ENCODE peak calls at places on chromosomes 5 and 9, in four cellular contexts. Y is HepG2, V is K562, O is WTC11. D is an unnamed sample.

GRCh38 chr9:136170291-136170901 is 34.5 kb downstream of the LHX3 start:
- DNase-seq in Y (no peak), O (peak), V (peak), D (peak)

GRCh38 chr9:88829276-88829675 is 162.0 kb upstream of the S1PR3 start:
- DNase-seq in O (no peak), V (no peak), Y (no peak), D (no peak)

GRCh38 chr5:1187234-1187949 is 14.0 kb upstream of the SLC6A19 start:
- DNase-seq in Y (no peak), O (no peak), V (no peak), D (no peak)

GRCh38 chr9:98995059-98995665 is 51.5 kb downstream of the COL15A1 start:
- DNase-seq in V (no peak), O (no peak), Y (no peak), D (no peak)

GRCh38 chr9:98983295-98984268 is 39.9 kb downstream of the COL15A1 start:
- DNase-seq in V (no peak), O (no peak), Y (no peak), D (no peak)

GRCh38 chr5:1399737-1400136 is 45.5 kb downstream of the SLC6A3 start:
- DNase-seq in V (no peak), O (no peak), Y (no peak), D (peak)

GRCh38 chr5:117547192-117547591 is 972.6 kb upstream of the SEMA6A start:
- DNase-seq in O (no peak), Y (no peak), V (no peak), D (no peak)

GRCh38 chr9:2722715-2723114 is 5.4 kb downstream of the KCNV2 start:
- DNase-seq in O (no peak), Y (peak), V (no peak), D (no peak)

GRCh38 chr5:95511606-95512005 is 43.2 kb downstream of the SKIC3 start:
- DNase-seq in O (no peak), V (no peak), Y (no peak), D (no peak)

GRCh38 chr9:32136700-32137339 is 247.6 kb upstream of the ACO1 start:
- DNase-seq in V (no peak), O (peak), Y (peak), D (no peak)

GRCh38 chr5:97071101-97071500 is 71.3 kb downstream of the LIX1 start:
- DNase-seq in O (no peak), Y (no peak), V (peak), D (no peak)

GRCh38 chr5:169939731-169940130 is 40.6 kb downstream of the INSYN2B start:
- DNase-seq in Y (no peak), O (no peak), V (no peak), D (no peak)

GRCh38 chr5:129460121-129460950 is at the start of gene ADAMTS19:
- DNase-seq in O (peak), Y (no peak), V (no peak), D (peak)

GRCh38 chr5:92836861-92837755 is 743.9 kb downstream of the NR2F1-AS1 start:
- DNase-seq in V (no peak), O (no peak), Y (no peak), D (no peak)

GRCh38 chr9:137136926-137137607 is 1.9 kb upstream of the GRIN1 start:
- DNase-seq in V (no peak), O (no peak), Y (no peak), D (no peak)

GRCh38 chr5:61578858-61579503 is 246.9 kb downstream of the ZSWIM6 start:
- DNase-seq in O (no peak), Y (no peak), V (no peak), D (no peak)
- TF ChIP-seq ELF4 in O (no peak), Y (no peak), V (no peak), D (no peak)

DNA sequence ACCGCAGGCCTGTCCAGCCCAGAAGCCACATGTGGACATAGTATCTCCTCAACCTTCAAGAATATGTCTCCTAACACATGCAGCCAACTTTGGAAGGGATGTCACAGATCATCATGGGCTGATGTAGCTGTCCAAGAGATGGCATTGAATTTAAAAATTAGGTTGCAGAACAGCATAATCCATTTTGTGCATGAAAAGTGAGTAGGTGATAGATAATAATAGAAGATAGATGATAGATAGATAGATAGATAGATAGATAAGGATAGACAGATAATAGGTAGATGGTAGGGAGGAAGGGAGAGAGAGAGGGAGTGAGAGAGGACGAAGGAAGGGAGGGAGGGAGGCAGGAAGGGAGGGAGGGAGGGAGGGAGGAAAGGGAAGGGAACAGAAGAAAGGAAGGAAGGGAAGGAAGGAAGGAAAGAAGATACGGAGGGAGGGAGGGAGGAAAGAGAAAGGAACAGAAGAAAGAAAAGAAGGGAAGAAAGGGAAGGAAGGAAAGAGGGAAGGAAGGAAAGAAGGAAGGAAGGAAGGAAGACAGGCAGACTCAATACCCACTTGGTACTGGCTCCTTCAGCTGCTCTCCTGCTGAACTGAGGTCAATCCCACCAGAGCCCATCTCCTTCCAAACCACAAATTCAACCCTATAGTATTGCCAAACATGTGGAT is 28.9 kb upstream of the ERGIC1 start:
- DNase-seq in V (no peak), Y (no peak), O (no peak), D (no peak)
- TF ChIP-seq ELF4 in V (no peak), Y (no peak), O (no peak), D (no peak)

DNA sequence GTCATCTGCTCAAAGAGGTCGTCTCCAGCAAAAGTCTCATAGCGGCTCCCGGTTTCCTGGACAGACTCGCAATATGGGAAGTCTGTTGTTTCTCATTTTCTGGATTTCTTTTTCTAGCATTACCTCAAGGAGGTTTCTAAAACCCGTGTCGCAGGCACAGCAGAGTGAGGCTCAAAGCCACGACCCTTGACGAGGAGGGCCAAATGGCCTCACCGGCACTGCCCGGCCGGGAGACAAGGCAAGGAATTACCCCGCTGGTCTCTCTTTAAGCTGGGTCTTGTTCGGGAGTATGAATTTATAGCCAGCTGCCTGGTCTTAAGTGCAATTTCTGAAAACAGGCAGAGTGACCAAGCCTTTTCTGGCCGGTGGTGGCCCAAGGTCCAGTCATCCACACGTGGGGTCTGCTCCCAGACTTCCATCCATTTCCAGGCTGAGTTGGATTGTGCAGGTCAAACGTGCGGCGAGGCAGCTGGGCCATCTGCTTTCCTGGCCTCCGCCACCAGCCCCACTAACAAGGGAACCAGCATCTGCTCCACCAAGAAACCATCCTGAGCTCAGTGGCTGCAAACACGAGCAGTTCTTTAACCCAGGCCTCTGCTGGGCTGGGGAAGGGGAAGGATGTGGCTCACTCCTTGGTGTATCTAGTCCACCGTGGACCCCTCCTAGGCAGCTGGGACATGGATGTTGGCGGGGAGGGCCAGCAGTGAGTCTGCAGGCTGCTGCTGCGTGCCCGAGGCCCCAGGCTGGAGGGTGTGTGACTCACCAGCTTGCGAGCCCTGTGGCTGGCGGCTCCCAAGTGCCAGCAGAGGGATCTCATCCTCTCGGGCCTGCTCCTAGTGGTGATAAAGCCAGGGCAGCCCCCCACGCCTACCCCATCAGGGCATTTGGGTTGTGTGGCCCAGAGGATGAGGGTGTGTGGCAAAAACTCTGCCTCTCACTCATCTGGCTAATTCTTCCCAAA is 55.6 kb upstream of the COL5A1 start:
- DNase-seq in O (no peak), Y (no peak), V (no peak), D (no peak)
- TF ChIP-seq ELF4 in O (no peak), Y (no peak), V (no peak), D (no peak)

DNA sequence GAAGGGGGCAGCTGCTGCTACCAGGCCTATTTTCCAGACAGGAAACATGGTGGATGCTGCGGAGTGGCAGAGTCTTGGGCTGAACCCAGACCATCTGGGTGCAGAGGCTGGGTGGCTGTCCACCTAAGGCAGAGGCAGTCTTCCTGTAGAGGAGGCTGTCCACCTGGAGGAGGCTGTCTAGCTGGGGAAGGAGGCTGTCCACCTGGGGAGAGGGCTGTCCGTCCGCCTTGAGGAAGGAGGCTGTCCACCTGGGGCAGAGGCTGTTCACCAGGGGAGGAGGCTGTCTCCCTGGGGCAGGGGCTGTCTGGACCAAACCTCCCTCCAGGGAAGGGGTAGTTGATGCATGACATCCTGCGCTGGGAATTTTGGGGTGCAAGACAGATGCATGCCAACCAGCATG is 39.2 kb upstream of the BARHL1 start:
- DNase-seq in V (no peak), Y (no peak), O (no peak), D (no peak)
- TF ChIP-seq ELF4 in V (no peak), Y (no peak), O (no peak), D (no peak)

DNA sequence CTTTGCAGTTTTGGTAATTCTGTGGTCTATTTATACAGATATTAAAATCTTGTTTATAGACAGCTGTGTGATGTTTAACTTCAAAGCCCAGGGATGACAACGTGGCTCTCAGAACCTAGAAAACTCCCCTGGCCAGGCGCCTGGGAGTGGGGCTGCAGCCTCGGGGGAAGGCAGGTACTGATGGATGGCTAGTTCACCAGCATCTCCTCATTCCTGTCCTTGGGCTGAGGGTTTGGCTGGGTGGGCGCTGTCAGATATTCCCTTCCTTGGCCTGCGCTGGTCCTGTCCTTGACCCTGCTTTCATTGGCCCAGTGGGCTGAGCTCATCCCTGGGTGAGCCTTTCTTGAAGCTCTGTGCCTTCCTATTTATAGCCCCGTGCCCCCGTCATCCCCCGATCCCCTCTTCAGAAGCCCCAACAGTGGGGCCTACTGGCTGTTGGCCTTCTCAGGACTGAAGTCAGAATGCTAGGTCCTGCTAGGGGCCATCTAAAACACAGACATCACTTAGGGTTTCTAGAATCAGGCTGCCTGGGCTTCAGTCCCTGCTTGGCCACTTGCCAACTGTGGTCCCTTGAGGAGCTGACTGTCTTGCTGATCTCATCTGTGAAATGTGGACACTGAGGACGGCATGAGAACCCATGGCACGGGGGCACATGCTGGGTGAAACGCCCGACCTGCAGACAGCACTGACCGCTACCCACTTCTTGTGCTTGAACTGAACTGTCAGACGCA is 20.9 kb downstream of the SH3GLB2 start:
- DNase-seq in Y (no peak), O (no peak), V (peak), D (no peak)
- TF ChIP-seq ELF4 in Y (no peak), O (no peak), V (no peak), D (no peak)

GRCh38 chr5:137148656-137149055 is 350.5 kb downstream of the SPOCK1 start:
- DNase-seq in O (no peak), Y (no peak), V (no peak), D (no peak)
- TF ChIP-seq ELF4 in O (no peak), Y (no peak), V (no peak), D (no peak)